ENCODE peak calls at places on chromosome 17, in six cellular contexts. W is cardiac fibroblast, M is AG09319, I is HFF-Myc, Q is A549, B is endothelial cell. A is an unnamed sample.

GRCh38 chr17:27217631-27218030 is 76.3 kb upstream of the WSB1 start:
- DNase-seq in W (no peak), M (no peak), I (no peak), Q (no peak), B (no peak), A (peak; percentile 42)

GRCh38 chr17:77774182-77774581 is 184.3 kb upstream of the TNRC6C start:
- DNase-seq in W (no peak), M (no peak), I (no peak), Q (no peak), B (no peak), A (no peak)

GRCh38 chr17:66604381-66604780 is 230.5 kb upstream of the CACNG5 start:
- DNase-seq in W (no peak), M (no peak), I (no peak), Q (no peak), B (no peak), A (no peak)

GRCh38 chr17:47813077-47813476 is 8.5 kb downstream of the OSBPL7 start:
- DNase-seq in W (no peak), M (no peak), I (no peak), Q (no peak), B (no peak), A (no peak)

GRCh38 chr17:43667506-43668438 is 6.0 kb upstream of the MEOX1 start:
- DNase-seq in W (no peak), M (no peak), I (no peak), Q (no peak), B (no peak), A (no peak)

GRCh38 chr17:56616239-56616638 is 22.7 kb downstream of the NOG start:
- DNase-seq in W (no peak), M (no peak), I (no peak), Q (no peak), B (no peak), A (no peak)

GRCh38 chr17:21239680-21240374 is 13.4 kb downstream of the NATD1 start:
- DNase-seq in W (peak; percentile 58), M (no peak), I (no peak), Q (peak; percentile 84), B (peak; percentile 21), A (peak; percentile 54)

GRCh38 chr17:3916825-3917224 is 560 bp upstream of the P2RX1 start:
- DNase-seq in W (no peak), M (no peak), I (no peak), Q (no peak), B (no peak), A (no peak)

GRCh38 chr17:32584792-32585191 is 98.0 kb downstream of the CDK5R1 start:
- DNase-seq in W (no peak), M (peak; percentile 67), I (peak; percentile 53), Q (no peak), B (no peak), A (no peak)

GRCh38 chr17:50620848-50621247 is 13.8 kb upstream of the ABCC3 start:
- DNase-seq in W (no peak), M (no peak), I (no peak), Q (no peak), B (peak; percentile 50), A (no peak)

GRCh38 chr17:74737299-74738050 is 419 bp downstream of the RAB37 start:
- DNase-seq in W (peak; percentile 48), M (no peak), I (no peak), Q (peak; percentile 80), B (peak; percentile 47), A (peak; percentile 66)

GRCh38 chr17:75084039-75084660 is 3.6 kb upstream of the SLC16A5 start:
- DNase-seq in W (peak; percentile 83), M (no peak), I (no peak), Q (no peak), B (no peak), A (no peak)

GRCh38 chr17:31525801-31526549 is 134.5 kb downstream of the RAB11FIP4 start:
- DNase-seq in W (no peak), M (no peak), I (no peak), Q (peak; percentile 89), B (peak; percentile 53), A (no peak)

GRCh38 chr17:73422121-73422520 is 110.3 kb upstream of the CDC42EP4 start:
- DNase-seq in W (no peak), M (no peak), I (no peak), Q (no peak), B (no peak), A (no peak)

GRCh38 chr17:73423159-73423715 is 111.4 kb upstream of the CDC42EP4 start:
- DNase-seq in W (no peak), M (no peak), I (no peak), Q (no peak), B (no peak), A (no peak)

GRCh38 chr17:73420897-73421296 is 109.1 kb upstream of the CDC42EP4 start:
- DNase-seq in W (no peak), M (no peak), I (no peak), Q (peak; percentile 86), B (peak; percentile 26), A (no peak)

GRCh38 chr17:73424571-73424970 is 112.8 kb upstream of the CDC42EP4 start:
- DNase-seq in W (no peak), M (no peak), I (no peak), Q (no peak), B (no peak), A (no peak)

DNA sequence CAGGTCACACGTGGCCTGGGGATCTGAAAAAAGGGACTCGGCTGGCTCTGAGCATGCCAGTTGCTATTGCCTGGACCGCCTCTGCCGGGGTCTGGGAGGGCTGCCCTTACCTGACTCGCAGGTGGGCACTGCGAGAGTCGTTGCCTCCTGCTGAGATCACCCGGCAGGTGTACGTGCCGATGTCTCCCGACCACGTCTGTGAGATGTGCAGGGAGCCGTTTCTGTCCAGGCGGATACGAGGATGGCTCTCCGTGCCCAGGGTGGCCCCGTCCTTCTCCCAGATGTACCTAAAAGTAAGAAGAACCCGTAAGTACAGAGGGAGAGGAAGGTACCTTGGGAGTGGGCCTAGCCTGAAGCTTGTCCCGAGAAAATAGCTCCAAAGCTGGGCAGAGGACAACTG is 112.0 kb upstream of the CDC42EP4 start:
- DNase-seq in W (no peak), M (no peak), I (no peak), Q (no peak), B (no peak), A (no peak)
- TF ChIP-seq CTCF in W (no peak), M (no peak), I (no peak), Q (no peak), B (no peak), A (no peak)

GRCh38 chr17:82372591-82373452 is 1.3 kb downstream of the UTS2R start:
- DNase-seq in W (no peak), M (no peak), I (no peak), Q (no peak), B (no peak), A (no peak)

GRCh38 chr17:82372063-82372590 is 562 bp downstream of the UTS2R start:
- DNase-seq in W (no peak), M (no peak), I (no peak), Q (no peak), B (no peak), A (no peak)

GRCh38 chr17:82369211-82369610 is 2.4 kb upstream of the UTS2R start:
- DNase-seq in W (no peak), M (no peak), I (no peak), Q (no peak), B (no peak), A (no peak)

GRCh38 chr17:82371333-82372062 is at the start of gene UTS2R:
- DNase-seq in W (no peak), M (no peak), I (no peak), Q (no peak), B (no peak), A (no peak)

DNA sequence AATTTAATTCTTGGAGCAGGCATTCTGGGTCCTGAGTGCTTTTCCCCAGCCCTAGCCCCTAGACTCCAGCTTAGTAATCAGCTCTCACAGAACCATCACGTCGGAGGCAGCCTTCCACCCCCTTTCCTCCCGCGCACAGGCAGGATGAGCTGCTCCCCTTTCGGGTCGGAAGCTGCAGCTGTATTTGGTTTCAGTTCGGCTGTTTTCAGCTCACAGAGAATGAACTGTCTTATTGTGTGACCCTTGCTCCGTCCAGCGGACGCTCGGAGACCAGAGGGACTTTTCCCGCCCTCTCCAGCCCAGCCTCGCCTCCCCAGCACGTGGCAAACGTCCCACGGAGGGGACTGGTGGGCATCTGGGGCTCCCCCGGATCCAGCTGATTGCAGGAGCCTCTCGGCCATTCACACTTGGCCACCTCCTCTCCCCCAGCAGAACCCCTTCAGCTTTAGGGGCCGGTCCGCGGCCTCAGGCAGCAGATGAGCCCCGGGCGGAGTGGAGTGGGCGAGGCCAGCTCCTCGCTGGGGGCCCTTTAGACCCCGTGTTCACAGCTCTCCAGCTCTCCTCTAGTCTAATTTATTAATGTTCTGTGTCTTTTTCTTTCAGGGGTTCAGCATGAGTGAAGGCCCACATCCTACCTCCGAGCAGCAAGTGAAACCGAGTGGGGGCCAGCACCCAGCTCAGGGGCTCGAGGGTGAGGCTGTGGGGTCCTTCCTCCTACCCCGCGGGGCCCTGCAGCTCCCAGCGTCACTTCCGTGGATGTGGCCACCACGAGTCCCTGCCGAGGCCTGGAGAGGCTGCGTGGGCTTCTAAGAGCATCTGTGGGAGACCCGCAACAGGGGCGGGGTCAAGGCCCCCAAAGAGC is 863 bp upstream of the UTS2R start:
- DNase-seq in W (no peak), M (no peak), I (no peak), Q (no peak), B (no peak), A (peak; percentile 68)
- TF ChIP-seq CTCF in W (no peak), M (no peak), I (no peak), Q (no peak), B (no peak), A (peak; percentile 14)

DNA sequence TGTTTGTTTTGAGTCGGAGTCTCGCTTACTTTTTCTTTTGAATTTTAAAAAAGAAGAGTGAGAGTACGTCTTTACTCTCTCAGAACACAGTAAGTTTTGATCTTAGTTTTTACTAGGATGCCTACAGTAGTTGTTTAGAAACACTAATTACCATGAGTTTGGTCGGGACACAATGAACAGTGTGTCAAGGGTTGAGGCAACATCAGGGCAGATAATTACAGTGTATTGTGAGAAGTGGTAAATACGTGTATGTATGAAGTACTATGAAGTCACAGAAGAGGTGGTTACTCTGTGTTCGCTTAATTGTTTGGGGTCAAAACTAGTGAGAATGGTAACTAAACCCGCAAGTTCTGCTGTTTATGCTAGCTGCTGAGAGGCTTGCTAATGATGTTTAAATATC is 18.2 kb downstream of the PAFAH1B1 start:
- DNase-seq in W (no peak), M (no peak), I (no peak), Q (no peak), B (no peak), A (no peak)
- TF ChIP-seq CTCF in W (no peak), M (no peak), I (no peak), Q (no peak), B (no peak), A (no peak)

GRCh38 chr17:7242717-7243576 is 698 bp upstream of the GABARAP start:
- DNase-seq in W (peak; percentile 98), M (peak; percentile 94), I (peak; percentile 90), Q (peak; percentile 96), B (peak; percentile 91), A (peak; percentile 90)
- TF ChIP-seq CTCF in W (no peak), M (no peak), I (no peak), Q (no peak), B (no peak), A (no peak)

DNA sequence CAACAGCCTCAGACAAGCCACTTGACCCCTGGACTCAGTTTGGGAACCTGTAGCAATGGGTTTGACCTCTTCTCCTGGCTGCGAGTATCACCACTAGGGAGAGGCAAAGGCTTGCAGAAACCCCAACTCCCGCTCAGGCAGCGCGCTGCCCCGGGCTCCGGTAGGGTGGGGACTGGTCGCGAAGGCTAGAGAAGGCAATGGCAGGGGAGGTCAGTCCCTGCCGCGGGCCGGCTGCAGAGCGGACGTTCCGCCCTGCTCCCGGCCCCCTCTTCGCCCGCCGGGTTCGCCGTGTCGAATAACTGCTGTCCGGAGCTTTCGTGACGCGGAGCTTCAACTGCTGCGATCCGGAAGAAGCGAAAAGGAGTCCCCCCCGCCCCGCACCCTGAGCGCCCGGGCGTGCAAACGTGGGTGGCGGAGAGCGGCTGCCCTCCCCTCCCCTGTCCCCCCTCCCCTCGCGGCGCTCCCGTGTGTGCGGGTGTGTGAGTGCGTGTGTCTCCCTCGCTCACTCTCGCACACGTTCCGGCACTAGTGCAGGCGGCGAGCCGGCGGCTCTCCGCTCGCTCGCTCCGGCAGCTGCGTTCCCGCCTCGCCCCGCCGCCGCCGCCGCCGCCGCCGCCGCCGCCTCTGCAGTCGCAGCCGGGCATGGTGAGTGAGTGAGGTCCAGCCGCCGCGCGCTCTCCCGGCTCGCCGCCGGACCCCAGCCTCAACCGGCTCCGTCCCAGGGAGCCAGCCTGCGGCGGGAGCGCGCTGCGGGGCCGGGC is 792 bp upstream of the SHISA6 start:
- DNase-seq in W (no peak), M (no peak), I (no peak), Q (no peak), B (no peak), A (no peak)
- TF ChIP-seq CTCF in W (no peak), M (no peak), I (no peak), Q (no peak), B (no peak), A (no peak)

A was measured in GM10248.